ENCODE peak calls at places on chromosomes 2 and 18, in ten cellular contexts. K is OCI-LY7; L is fibroblast of lung; C is T-helper 9 cell; E is fibroblast of pulmonary artery; Q is fibroblast of the aortic adventitia; A is frontal cortex; S is stimulated activated CD8-positive, alpha-beta memory T cell treated with anti-CD3 and anti-CD28 coated beads, Interleukin-15, amount 100 ng/mL, for 1 hour; D is caudate nucleus; R is activated naive CD4-positive, alpha-beta T cell. T is an unnamed sample.

GRCh38 chr2:221546505-221547225 is 25.4 kb downstream of the EPHA4 start:
- DNase-seq in K (no peak), L (no peak), Q (no peak), S (no peak), E (no peak), R (no peak), A (no peak), C (no peak), D (no peak), T (no peak)

GRCh38 chr2:240595381-240596079 is 9.0 kb downstream of the CAPN10 start:
- DNase-seq in S (no peak), C (no peak), R (no peak), Q (no peak), E (no peak), K (peak), L (peak), A (no peak), D (no peak), T (no peak)

GRCh38 chr18:875912-876311 is 28.8 kb upstream of the ADCYAP1 start:
- DNase-seq in E (no peak), A (no peak), D (no peak), C (no peak), K (no peak), Q (no peak), L (no peak), S (no peak), R (no peak), T (no peak)

GRCh38 chr2:70887550-70888229 is 48.0 kb upstream of the ATP6V1B1 start:
- DNase-seq in E (no peak), R (no peak), K (no peak), D (no peak), Q (no peak), S (no peak), A (no peak), L (no peak), C (no peak), T (no peak)

GRCh38 chr2:225041210-225041870 is 928 bp downstream of the DOCK10 start:
- DNase-seq in L (peak), C (peak), K (peak), D (no peak), A (peak), E (peak), R (peak), Q (peak), S (peak), T (peak)

GRCh38 chr2:8684421-8684884 is 2.6 kb downstream of the ID2 start:
- DNase-seq in L (peak), K (peak), Q (peak), C (no peak), R (no peak), E (peak), S (no peak), A (no peak), D (no peak), T (no peak)

GRCh38 chr18:50405582-50406271 is 30.9 kb downstream of the SKA1 start:
- DNase-seq in L (no peak), E (no peak), D (no peak), S (no peak), A (no peak), K (no peak), Q (no peak), R (no peak), C (no peak), T (no peak)

GRCh38 chr2:203574824-203575223 is 39.7 kb upstream of the RAPH1 start:
- DNase-seq in E (no peak), S (no peak), L (no peak), C (no peak), A (no peak), D (no peak), K (no peak), R (no peak), Q (no peak), T (no peak)

GRCh38 chr2:59896499-59896898 is 657.0 kb downstream of the BCL11A start:
- DNase-seq in Q (no peak), E (no peak), R (no peak), C (no peak), L (no peak), S (no peak), D (no peak), K (no peak), A (no peak), T (no peak)

GRCh38 chr18:8889479-8889878 is 184.1 kb downstream of the MTCL1 start:
- DNase-seq in A (no peak), Q (peak), E (peak), S (no peak), K (no peak), R (no peak), D (no peak), C (no peak), L (peak), T (no peak)

GRCh38 chr2:68295523-68295922 is 24.2 kb downstream of the CNRIP1 start:
- DNase-seq in R (no peak), Q (no peak), E (no peak), S (no peak), D (no peak), L (no peak), C (no peak), K (peak), A (no peak), T (no peak)

GRCh38 chr2:166453995-166454595 is 40.0 kb downstream of the SCN7A start:
- DNase-seq in C (no peak), S (no peak), E (no peak), R (no peak), K (no peak), Q (no peak), L (no peak), D (no peak), A (no peak), T (no peak)

GRCh38 chr18:50057009-50057408 is 137.9 kb downstream of the MYO5B start:
- DNase-seq in L (no peak), D (no peak), K (no peak), A (no peak), Q (no peak), R (no peak), C (no peak), E (no peak), S (no peak), T (no peak)

GRCh38 chr2:16141641-16141921 is 201.2 kb downstream of the MYCN start:
- DNase-seq in C (no peak), R (no peak), A (no peak), E (no peak), S (no peak), L (no peak), K (no peak), Q (no peak), D (no peak), T (no peak)

GRCh38 chr2:62197017-62197586 is 1.2 kb downstream of the B3GNT2 start:
- DNase-seq in S (peak), L (no peak), Q (no peak), E (no peak), R (peak), D (no peak), A (no peak), K (peak), C (peak), T (peak)

GRCh38 chr2:24380687-24381271 is 20.4 kb upstream of the ITSN2 start:
- DNase-seq in K (no peak), A (no peak), D (no peak), R (no peak), E (no peak), Q (no peak), C (no peak), L (no peak), S (no peak), T (no peak)

GRCh38 chr2:128686881-128687550 is 368.3 kb upstream of the HS6ST1 start:
- DNase-seq in C (no peak), K (no peak), D (no peak), Q (no peak), E (no peak), R (no peak), A (no peak), L (no peak), S (no peak), T (no peak)

GRCh38 chr2:10407841-10408648 is 40.1 kb downstream of the ODC1 start:
- DNase-seq in A (no peak), R (no peak), S (peak), Q (peak), L (peak), K (peak), C (peak), E (peak), D (no peak), T (peak)

GRCh38 chr2:149767516-149767974 is 180.0 kb upstream of the MMADHC start:
- DNase-seq in S (no peak), C (no peak), A (no peak), K (no peak), Q (peak), D (no peak), E (peak), L (peak), R (no peak), T (no peak)

GRCh38 chr18:44680271-44681038 is at the start of gene SETBP1:
- DNase-seq in D (no peak), S (no peak), L (peak), E (peak), A (peak), K (peak), C (peak), Q (peak), R (peak), T (peak)

GRCh38 chr2:67895171-67895941 is 167.4 kb downstream of the C1D start:
- DNase-seq in K (no peak), D (no peak), A (no peak), C (no peak), S (no peak), R (no peak), L (no peak), Q (no peak), E (no peak), T (no peak)

GRCh38 chr2:177275041-177275440 is 10.5 kb upstream of the NFE2L2 start:
- DNase-seq in A (no peak), E (peak), K (no peak), R (no peak), Q (peak), C (no peak), D (no peak), L (peak), S (no peak), T (no peak)

GRCh38 chr18:10936211-10937053 is 212.9 kb downstream of the PIEZO2 start:
- DNase-seq in C (no peak), D (no peak), K (no peak), A (no peak), Q (peak), R (no peak), L (no peak), E (peak), S (no peak), T (no peak)